ENCODE peak calls at places on chromosomes 13 and 19, in five cellular contexts. I is AG09319, A is T-helper 2 cell, D is foreskin melanocyte, U is GOT3. T is an unnamed sample.

GRCh38 chr19:4444765-4445741 is 12.5 kb downstream of the UBXN6 start:
- DNase-seq in A (no peak), D (no peak), I (no peak), U (no peak), T (no peak)

GRCh38 chr19:54532528-54532927 is 29.9 kb downstream of the LAIR2 start:
- DNase-seq in I (no peak), A (peak), U (no peak), D (no peak), T (no peak)

GRCh38 chr19:18300930-18301717 is 19.7 kb upstream of the JUND start:
- DNase-seq in D (peak), A (no peak), I (no peak), U (peak), T (peak)

GRCh38 chr19:40525234-40526051 is 51.2 kb upstream of the SHKBP1 start:
- DNase-seq in U (no peak), A (no peak), I (no peak), D (no peak), T (no peak)

GRCh38 chr19:17076539-17076919 is 952 bp downstream of the MYO9B start:
- DNase-seq in U (no peak), A (peak), D (no peak), I (no peak), T (no peak)

GRCh38 chr13:94128430-94128829 is 351.1 kb downstream of the DCT start:
- DNase-seq in D (no peak), U (no peak), A (no peak), I (no peak), T (no peak)

GRCh38 chr19:13060233-13060963 is 42.3 kb downstream of the LYL1 start:
- DNase-seq in D (peak), U (no peak), I (no peak), A (no peak), T (peak)

GRCh38 chr13:93233997-93234416 is 7.4 kb downstream of the GPC6 start:
- DNase-seq in D (no peak), U (no peak), I (no peak), A (no peak), T (no peak)

GRCh38 chr19:50703915-50704548 is 15.6 kb downstream of the SHANK1 start:
- DNase-seq in A (no peak), D (no peak), I (no peak), U (no peak), T (no peak)

GRCh38 chr13:55788548-55788947 is 1352.2 kb upstream of the PRR20A start:
- DNase-seq in I (no peak), U (no peak), D (no peak), A (no peak), T (no peak)

GRCh38 chr13:111531505-111531904 is 211.1 kb downstream of the TEX29 start:
- DNase-seq in A (no peak), I (no peak), U (no peak), D (no peak), T (no peak)

GRCh38 chr13:113820813-113821651 is 42.8 kb downstream of the GAS6 start:
- DNase-seq in I (peak), A (no peak), D (peak), U (peak), T (no peak)

GRCh38 chr13:107210216-107211010 is 642.5 kb upstream of the ARGLU1 start:
- DNase-seq in D (peak), A (no peak), U (no peak), I (no peak), T (no peak)

GRCh38 chr13:66659291-66660012 is 570.7 kb downstream of the PCDH9 start:
- DNase-seq in D (no peak), A (no peak), I (no peak), U (no peak), T (no peak)

GRCh38 chr13:76036176-76036575 is 400.0 kb downstream of the LMO7 start:
- DNase-seq in I (no peak), U (no peak), D (no peak), A (no peak), T (no peak)

GRCh38 chr19:5826531-5827341 is 12.8 kb downstream of the FUT6 start:
- DNase-seq in U (no peak), I (no peak), D (no peak), A (peak), T (peak)

GRCh38 chr19:40369797-40370196 is 20.2 kb downstream of the HIPK4 start:
- DNase-seq in D (no peak), U (no peak), I (no peak), A (no peak), T (no peak)

GRCh38 chr13:22517544-22517943 is 663.2 kb upstream of the SGCG start:
- DNase-seq in A (no peak), D (no peak), I (no peak), U (no peak), T (no peak)